ENCODE peak calls at places on chromosomes 11 and 22, in seven cellular contexts. Q is HEK293T, E is H54, U is LoVo, O is M059J, J is NCI-H1930, T is SHP77. S is an unnamed sample.

GRCh38 chr11:3189886-3190583 is 24.9 kb upstream of the OSBPL5 start:
- DNase-seq in Q (no peak), E (no peak), U (no peak), O (no peak), J (no peak), T (no peak), S (no peak)

GRCh38 chr11:133414503-133414902 is 117.8 kb downstream of the OPCML start:
- DNase-seq in Q (no peak), E (no peak), U (no peak), O (no peak), J (no peak), T (no peak), S (no peak)

GRCh38 chr11:33542921-33543320 is 157.7 kb downstream of the C11orf91 start:
- DNase-seq in Q (peak), E (peak), U (peak), O (peak), J (peak), T (peak), S (no peak)

GRCh38 chr11:125382211-125382807 is 113.8 kb downstream of the FEZ1 start:
- DNase-seq in Q (no peak), E (no peak), U (no peak), O (no peak), J (no peak), T (no peak), S (no peak)

GRCh38 chr11:31780078-31780971 is 30.8 kb downstream of the PAX6 start:
- DNase-seq in Q (no peak), E (no peak), U (no peak), O (no peak), J (no peak), T (no peak), S (no peak)

GRCh38 chr11:69700278-69701140 is 3.3 kb downstream of the FGF19 start:
- DNase-seq in Q (peak), E (peak), U (no peak), O (peak), J (no peak), T (peak), S (peak)

GRCh38 chr11:120830092-120830491 is 193.8 kb upstream of the TBCEL start:
- DNase-seq in Q (no peak), E (no peak), U (no peak), O (no peak), J (no peak), T (no peak), S (no peak)

GRCh38 chr11:4704790-4705334 is 278 bp downstream of the MMP26 start:
- DNase-seq in Q (no peak), E (no peak), U (no peak), O (no peak), J (no peak), T (no peak), S (no peak)

GRCh38 chr11:36296925-36297604 is 977 bp downstream of the PRR5L start:
- DNase-seq in Q (no peak), E (no peak), U (peak), O (no peak), J (no peak), T (no peak), S (no peak)

GRCh38 chr11:95684701-95685100 is 104.9 kb downstream of the FAM76B start:
- DNase-seq in Q (no peak), E (no peak), U (no peak), O (no peak), J (no peak), T (no peak), S (no peak)

GRCh38 chr22:27068121-27068520 is 410.7 kb downstream of the MIAT start:
- DNase-seq in Q (no peak), E (no peak), U (no peak), O (no peak), J (no peak), T (no peak), S (no peak)

GRCh38 chr22:50190182-50190951 is 4.7 kb downstream of the TRABD start:
- DNase-seq in Q (no peak), E (no peak), U (no peak), O (no peak), J (no peak), T (peak), S (no peak)

GRCh38 chr11:66589996-66590675 is 2.7 kb downstream of the CCDC87 start:
- DNase-seq in Q (no peak), E (no peak), U (no peak), O (no peak), J (no peak), T (no peak), S (no peak)

GRCh38 chr11:6757373-6757967 is 14.3 kb downstream of the OR2AG2 start:
- DNase-seq in Q (peak), E (peak), U (peak), O (peak), J (peak), T (peak), S (no peak)

GRCh38 chr22:47583959-47584562 is 821.6 kb downstream of the TBC1D22A start:
- DNase-seq in Q (no peak), E (no peak), U (no peak), O (no peak), J (no peak), T (no peak), S (no peak)

GRCh38 chr11:111942826-111943225 is 5.7 kb downstream of the DIXDC1 start:
- DNase-seq in Q (no peak), E (no peak), U (no peak), O (peak), J (no peak), T (no peak), S (no peak)

GRCh38 chr11:15034687-15035267 is 38.6 kb upstream of the CALCB start:
- DNase-seq in Q (no peak), E (no peak), U (no peak), O (peak), J (no peak), T (peak), S (no peak)

GRCh38 chr22:27241430-27242110 is 560.0 kb downstream of the MN1 start:
- DNase-seq in Q (no peak), E (no peak), U (no peak), O (peak), J (no peak), T (peak), S (no peak)